ENCODE peak calls at places on chromosomes 4 and X, in six cellular contexts. C, U, I, R, O and W are unnamed samples.

GRCh38 chr4:63728480-63729177 is 680.6 kb downstream of the TECRL start:
- DNase-seq in R (no peak), C (no peak), I (peak), U (no peak), O (no peak), W (no peak)

GRCh38 chr4:48403779-48404178 is 62.5 kb downstream of the SLAIN2 start:
- DNase-seq in U (no peak), O (no peak), I (no peak), C (no peak), R (no peak), W (no peak)

GRCh38 chr4:71259305-71259704 is 79.5 kb upstream of the SLC4A4 start:
- DNase-seq in I (no peak), C (no peak), O (no peak), U (no peak), R (no peak), W (no peak)

GRCh38 chr4:76993787-76994641 is 44.5 kb downstream of the SEPTIN11 start:
- DNase-seq in C (no peak), I (no peak), O (no peak), R (no peak), U (no peak), W (no peak)

GRCh38 chrX:29241831-29242230 is 654.6 kb downstream of the IL1RAPL1 start:
- DNase-seq in R (no peak), C (no peak), I (no peak), O (no peak), U (no peak), W (no peak)

GRCh38 chr4:84955168-84955567 is 11.3 kb downstream of the WDFY3 start:
- DNase-seq in R (no peak), U (no peak), I (no peak), C (no peak), O (no peak), W (no peak)

GRCh38 chr4:15336410-15337184 is 91.2 kb upstream of the C1QTNF7 start:
- DNase-seq in I (no peak), O (no peak), R (no peak), U (no peak), C (no peak), W (no peak)

GRCh38 chrX:134368140-134368539 is 91.8 kb upstream of the HPRT1 start:
- DNase-seq in R (no peak), C (no peak), U (no peak), O (no peak), I (no peak), W (no peak)

GRCh38 chr4:41157009-41157408 is 57.3 kb downstream of the APBB2 start:
- DNase-seq in U (no peak), O (no peak), R (peak), C (no peak), I (no peak), W (no peak)

GRCh38 chr4:78525559-78525958 is 26.0 kb upstream of the ANXA3 start:
- DNase-seq in C (no peak), O (no peak), I (no peak), R (no peak), U (no peak), W (no peak)

GRCh38 chrX:1507511-1508463 is 29.2 kb downstream of the P2RY8 start:
- DNase-seq in I (no peak), U (no peak), O (no peak), R (no peak), C (no peak), W (no peak)

GRCh38 chrX:123993326-123993725 is 31.8 kb downstream of the STAG2 start:
- DNase-seq in I (no peak), R (no peak), C (no peak), U (peak), O (no peak), W (no peak)

GRCh38 chr4:22190855-22191254 is 242.3 kb upstream of the KCNIP4 start:
- DNase-seq in U (peak), I (no peak), C (no peak), R (no peak), O (no peak), W (no peak)

GRCh38 chrX:46574941-46575381 is 1.4 kb downstream of the CHST7 start:
- DNase-seq in O (no peak), I (peak), C (no peak), U (no peak), R (peak), W (no peak)

GRCh38 chrX:13717697-13718483 is 16.5 kb downstream of the TRAPPC2 start:
- DNase-seq in C (no peak), I (no peak), R (no peak), O (no peak), U (peak), W (no peak)

GRCh38 chr4:73777612-73778011 is 37.2 kb downstream of the CXCL8 start:
- DNase-seq in U (peak), O (no peak), I (no peak), R (no peak), C (no peak), W (no peak)

GRCh38 chrX:69539437-69539836 is 35.3 kb downstream of the NALF2 start:
- DNase-seq in U (no peak), I (no peak), R (no peak), C (no peak), O (no peak), W (no peak)

GRCh38 chr4:70958681-70959080 is 34.8 kb upstream of the DCK start:
- DNase-seq in R (no peak), C (no peak), O (no peak), I (no peak), U (peak), W (no peak)

GRCh38 chrX:64977051-64977450 is 801 bp upstream of the ZC4H2 start:
- DNase-seq in I (no peak), O (no peak), U (no peak), R (no peak), C (no peak), W (no peak)

GRCh38 chrX:10197597-10198210 is 40.9 kb downstream of the CLCN4 start:
- DNase-seq in O (no peak), U (no peak), I (no peak), C (no peak), R (no peak), W (no peak)

GRCh38 chrX:132219343-132219768 is at the start of gene RAP2C:
- DNase-seq in I (peak), C (peak), O (peak), R (peak), U (peak), W (peak)
- TF ChIP-seq CTCF in I (peak), C (peak), O (peak), R (peak), U (peak), W (peak)

GRCh38 chrX:95065151-95065550 is 1391.1 kb downstream of the FAM133A start:
- DNase-seq in O (no peak), U (no peak), I (no peak), C (no peak), R (no peak), W (no peak)

GRCh38 chrX:95076449-95076848 is 1402.4 kb downstream of the FAM133A start:
- DNase-seq in C (no peak), O (peak), R (peak), I (peak), U (peak), W (no peak)

GRCh38 chrX:95071621-95072020 is 1397.6 kb downstream of the FAM133A start:
- DNase-seq in R (no peak), U (peak), I (no peak), O (no peak), C (no peak), W (no peak)

GRCh38 chrX:95071052-95071451 is 1397.0 kb downstream of the FAM133A start:
- DNase-seq in R (no peak), U (peak), I (no peak), O (no peak), C (no peak), W (no peak)
- TF ChIP-seq CTCF in R (no peak), U (peak), I (no peak), O (peak), C (no peak), W (peak)

GRCh38 chrX:55451125-55451524 is 802 bp upstream of the MAGEH1 start:
- DNase-seq in U (no peak), O (no peak), R (no peak), C (no peak), I (no peak), W (no peak)

GRCh38 chrX:55451990-55452824 is at the start of gene MAGEH1:
- DNase-seq in C (peak), R (peak), I (peak), O (peak), U (peak), W (peak)

GRCh38 chrX:55451626-55451989 is 319 bp upstream of the MAGEH1 start:
- DNase-seq in R (no peak), O (no peak), U (no peak), I (no peak), C (no peak), W (no peak)

GRCh38 chrX:55452825-55453124 is 848 bp downstream of the MAGEH1 start:
- DNase-seq in O (no peak), C (no peak), I (no peak), U (no peak), R (no peak), W (no peak)

DNA sequence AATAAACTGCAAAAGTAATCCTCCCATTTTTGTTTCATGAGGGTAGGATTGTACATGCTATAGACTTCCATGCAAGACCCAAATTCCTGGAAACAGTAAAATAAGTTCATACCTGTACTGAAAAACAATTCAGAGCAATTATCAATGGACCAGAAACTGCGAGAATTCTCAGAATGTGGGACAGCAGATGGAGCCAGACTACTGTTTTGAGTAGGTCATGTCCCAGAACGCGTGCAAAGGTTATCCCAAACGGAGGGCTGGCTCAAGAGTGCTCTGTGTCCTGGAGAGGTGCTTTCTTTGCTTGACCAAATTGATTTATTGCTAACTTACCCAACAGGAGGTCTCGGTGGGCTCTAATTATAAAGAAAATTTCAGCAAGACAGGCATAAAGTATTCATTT is 1.7 kb upstream of the MAGEH1 start:
- DNase-seq in C (no peak), R (peak), I (no peak), O (no peak), U (peak), W (no peak)
- TF ChIP-seq CTCF in C (no peak), R (peak), I (no peak), O (peak), U (peak), W (peak)

GRCh38 chrX:107483976-107484726 is 34.7 kb downstream of the FRMPD3 start:
- DNase-seq in U (peak), I (no peak), C (no peak), O (peak), R (peak), W (no peak)
- TF ChIP-seq CTCF in U (no peak), I (no peak), C (no peak), O (no peak), R (no peak), W (no peak)

GRCh38 chr4:2186133-2186864 is 55.6 kb downstream of the HAUS3 start:
- DNase-seq in R (peak), U (peak), I (peak), O (no peak), C (no peak), W (no peak)
- TF ChIP-seq CTCF in R (peak), U (peak), I (peak), O (peak), C (no peak), W (peak)

DNA sequence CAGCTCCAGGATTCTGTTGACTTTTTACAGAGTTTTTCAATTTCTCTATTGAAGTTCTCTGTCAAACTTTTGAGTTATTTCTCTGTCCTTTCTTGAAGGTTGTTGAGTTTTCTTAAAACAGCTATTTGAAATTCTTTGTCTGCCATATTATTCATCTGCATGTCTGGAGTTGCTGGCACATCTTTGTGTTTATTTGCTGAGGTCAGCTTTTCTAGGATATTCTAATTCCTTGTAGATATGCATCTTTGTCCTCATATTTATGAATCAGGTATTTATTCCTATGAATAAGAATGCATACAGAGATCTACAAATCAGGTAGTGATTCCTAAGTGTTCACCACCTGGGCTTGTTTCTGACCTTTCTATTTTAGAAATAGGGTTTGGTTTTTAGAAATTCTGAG is 546.4 kb downstream of the RAPGEF2 start:
- DNase-seq in U (no peak), R (no peak), C (no peak), O (no peak), I (no peak), W (no peak)
- TF ChIP-seq CTCF in U (no peak), R (no peak), C (no peak), O (no peak), I (no peak), W (no peak)

GRCh38 chrX:121245763-121246162 is 198.4 kb downstream of the GLUD2 start:
- DNase-seq in I (no peak), O (peak), U (no peak), R (no peak), C (no peak), W (no peak)
- TF ChIP-seq CTCF in I (no peak), O (no peak), U (no peak), R (no peak), C (no peak), W (no peak)

GRCh38 chr4:150722908-150723362 is 141.0 kb downstream of the MAB21L2 start:
- DNase-seq in U (peak), C (peak), I (no peak), O (no peak), R (no peak), W (no peak)
- TF ChIP-seq CTCF in U (no peak), C (peak), I (no peak), O (no peak), R (peak), W (no peak)

GRCh38 chr4:153467154-153467896 is 1.2 kb downstream of the TMEM131L start:
- DNase-seq in O (no peak), U (no peak), R (peak), C (no peak), I (peak), W (no peak)

GRCh38 chr4:153465922-153466636 is at the start of gene TMEM131L:
- DNase-seq in R (peak), I (peak), O (peak), U (peak), C (peak), W (peak)

GRCh38 chr4:153465583-153465921 is 608 bp upstream of the TMEM131L start:
- DNase-seq in C (no peak), U (peak), O (peak), R (no peak), I (peak), W (no peak)

GRCh38 chr4:153467897-153468262 is 1.7 kb downstream of the TMEM131L start:
- DNase-seq in O (no peak), C (no peak), U (peak), I (no peak), R (no peak), W (no peak)

GRCh38 chr4:153466637-153467153 is 535 bp downstream of the TMEM131L start:
- DNase-seq in U (no peak), C (no peak), O (peak), I (no peak), R (no peak), W (no peak)
- TF ChIP-seq CTCF in U (no peak), C (no peak), O (no peak), I (no peak), R (no peak), W (no peak)